ENCODE peak calls at places on chromosomes 7 and 10, in four cellular contexts. One of them, this sample, is unnamed.

GRCh38 chr10:129332476-129332875 is 134.6 kb upstream of the MGMT start:
- DNase-seq in left lung: no peak
- DNase-seq in uterus: no peak
- DNase-seq in GM23248: no peak
- DNase-seq in this sample: peak; percentile 88

GRCh38 chr7:24963218-24963617 is 16.8 kb downstream of the OSBPL3 start:
- DNase-seq in left lung: peak; percentile 76
- DNase-seq in uterus: no peak
- DNase-seq in GM23248: peak; percentile 31
- DNase-seq in this sample: no peak

GRCh38 chr7:73308074-73308664 is 457 bp downstream of the NSUN5 start:
- DNase-seq in left lung: no peak
- DNase-seq in uterus: no peak
- DNase-seq in GM23248: peak; percentile 36
- DNase-seq in this sample: peak; percentile 84

GRCh38 chr7:22109761-22110160 is 164.1 kb upstream of the CDCA7L start:
- DNase-seq in left lung: no peak
- DNase-seq in uterus: no peak
- DNase-seq in GM23248: peak; percentile 52
- DNase-seq in this sample: peak; percentile 56

GRCh38 chr10:20962165-20962564 is 65.1 kb upstream of the NEBL start:
- DNase-seq in left lung: no peak
- DNase-seq in uterus: no peak
- DNase-seq in GM23248: no peak
- DNase-seq in this sample: no peak

GRCh38 chr10:69630651-69631400 is 779 bp downstream of the FAM241B start:
- DNase-seq in left lung: no peak
- DNase-seq in uterus: no peak
- DNase-seq in GM23248: no peak
- DNase-seq in this sample: peak; percentile 73

GRCh38 chr7:132395375-132395774 is 180.9 kb downstream of the PLXNA4 start:
- DNase-seq in left lung: no peak
- DNase-seq in uterus: no peak
- DNase-seq in GM23248: no peak
- DNase-seq in this sample: no peak

GRCh38 chr7:44454348-44454747 is 36.1 kb downstream of the NUDCD3 start:
- DNase-seq in left lung: no peak
- DNase-seq in uterus: no peak
- DNase-seq in GM23248: no peak
- DNase-seq in this sample: no peak

GRCh38 chr7:44077681-44078091 is 4.6 kb downstream of the POLM start:
- DNase-seq in left lung: peak; percentile 8
- DNase-seq in uterus: no peak
- DNase-seq in GM23248: no peak
- DNase-seq in this sample: no peak

GRCh38 chr10:3139135-3139910 is 33.3 kb downstream of the PITRM1 start:
- DNase-seq in left lung: no peak
- DNase-seq in uterus: no peak
- DNase-seq in GM23248: no peak
- DNase-seq in this sample: no peak
- H3K36me3 ChIP-seq in left lung: peaks cover 100% of the 10 kb centered on the region
- H3K36me3 ChIP-seq in uterus: no peaks in the 10 kb centered on the region
- H3K36me3 ChIP-seq in GM23248: peaks cover 79% of the 10 kb centered on the region
- H3K36me3 ChIP-seq in this sample: peaks cover 31% of the 10 kb centered on the region

DNA sequence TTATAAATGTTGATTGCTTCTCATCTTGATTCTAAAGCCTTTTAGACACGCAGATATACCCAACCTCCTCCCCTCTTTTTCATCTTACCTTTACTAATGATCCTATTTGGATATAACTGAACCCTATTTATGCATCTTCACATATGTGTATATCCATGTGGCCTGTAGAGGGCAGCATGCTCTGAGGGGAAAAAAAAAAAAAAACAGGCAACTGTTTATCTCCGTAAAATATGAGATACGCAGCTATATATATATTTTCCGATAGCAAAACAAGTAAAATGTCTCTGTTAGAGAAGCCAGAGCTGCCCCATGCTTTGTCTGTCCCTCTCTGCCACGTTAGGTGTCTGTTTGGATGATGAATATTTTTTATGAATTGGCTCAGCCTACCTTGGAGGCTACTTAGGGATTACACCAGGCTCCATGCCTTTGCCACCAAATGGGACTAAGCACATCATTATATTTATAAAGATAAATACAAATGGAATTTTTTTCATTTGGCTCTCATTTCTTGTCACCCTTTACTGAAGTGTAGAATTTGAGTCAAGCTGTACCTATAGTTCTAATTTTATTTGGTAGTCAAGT is 174.8 kb upstream of the FZD1 start:
- DNase-seq in left lung: no peak
- DNase-seq in uterus: no peak
- DNase-seq in GM23248: peak; percentile 71
- DNase-seq in this sample: no peak
- H3K4me3 ChIP-seq in left lung: no peak overlapping the region
- H3K4me3 ChIP-seq in uterus: no peak overlapping the region
- H3K4me3 ChIP-seq in GM23248: peak overlapping the region; percentile 65
- H3K4me3 ChIP-seq in this sample: no peak overlapping the region

GRCh38 chr10:35606423-35606822 is 1.3 kb downstream of the GJD4 start:
- DNase-seq in left lung: no peak
- DNase-seq in uterus: no peak
- DNase-seq in GM23248: peak; percentile 24
- DNase-seq in this sample: no peak

GRCh38 chr10:35608317-35608672 is 3.2 kb downstream of the GJD4 start:
- DNase-seq in left lung: no peak
- DNase-seq in uterus: no peak
- DNase-seq in GM23248: no peak
- DNase-seq in this sample: peak; percentile 41

GRCh38 chr10:35605191-35605590 is at the start of gene GJD4:
- DNase-seq in left lung: no peak
- DNase-seq in uterus: no peak
- DNase-seq in GM23248: no peak
- DNase-seq in this sample: no peak

GRCh38 chr10:35611750-35612149 is 6.6 kb downstream of the GJD4 start:
- DNase-seq in left lung: no peak
- DNase-seq in uterus: no peak
- DNase-seq in GM23248: no peak
- DNase-seq in this sample: peak; percentile 45

GRCh38 chr10:35607475-35608316 is 2.6 kb downstream of the GJD4 start:
- DNase-seq in left lung: no peak
- DNase-seq in uterus: no peak
- DNase-seq in GM23248: peak; percentile 54
- DNase-seq in this sample: peak; percentile 41
- H3K36me3 ChIP-seq in left lung: no peaks in the 10 kb centered on the region
- H3K36me3 ChIP-seq in uterus: no peaks in the 10 kb centered on the region
- H3K36me3 ChIP-seq in GM23248: no peaks in the 10 kb centered on the region
- H3K36me3 ChIP-seq in this sample: no peaks in the 10 kb centered on the region

GRCh38 chr7:134671670-134672069 is 25.0 kb downstream of the BPGM start:
- DNase-seq in left lung: no peak
- DNase-seq in uterus: no peak
- DNase-seq in GM23248: no peak
- DNase-seq in this sample: no peak

GRCh38 chr7:134667899-134668298 is 21.2 kb downstream of the BPGM start:
- DNase-seq in left lung: no peak
- DNase-seq in uterus: no peak
- DNase-seq in GM23248: no peak
- DNase-seq in this sample: no peak

GRCh38 chr7:134669388-134669787 is 22.7 kb downstream of the BPGM start:
- DNase-seq in left lung: no peak
- DNase-seq in uterus: no peak
- DNase-seq in GM23248: no peak
- DNase-seq in this sample: no peak

GRCh38 chr7:134674424-134674823 is 27.8 kb downstream of the BPGM start:
- DNase-seq in left lung: no peak
- DNase-seq in uterus: no peak
- DNase-seq in GM23248: no peak
- DNase-seq in this sample: no peak

GRCh38 chr7:134669845-134670373 is 23.3 kb downstream of the BPGM start:
- DNase-seq in left lung: no peak
- DNase-seq in uterus: peak; percentile 38
- DNase-seq in GM23248: peak; percentile 85
- DNase-seq in this sample: no peak
- H3K4me3 ChIP-seq in left lung: no peak overlapping the region
- H3K4me3 ChIP-seq in uterus: no peak overlapping the region
- H3K4me3 ChIP-seq in GM23248: peak overlapping the region; percentile 44
- H3K4me3 ChIP-seq in this sample: no peak overlapping the region

DNA sequence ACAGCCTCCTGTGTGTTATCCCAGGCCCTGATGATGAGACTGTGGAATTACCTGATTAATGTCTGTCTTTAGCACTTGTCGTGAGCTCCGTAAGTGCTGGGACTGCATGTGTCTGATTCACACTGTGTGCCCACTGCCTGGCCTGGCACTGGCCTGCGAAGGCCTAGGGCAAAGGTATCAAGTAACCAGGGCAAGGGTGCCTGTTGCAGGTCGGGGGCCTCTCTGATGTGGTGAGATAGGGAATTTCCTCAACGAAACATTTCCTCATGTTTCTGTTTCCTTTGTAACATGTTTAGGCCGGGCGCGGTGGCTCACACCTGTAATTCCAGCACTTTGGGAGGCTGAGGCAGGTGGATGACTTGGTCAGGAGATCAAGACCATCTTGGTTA is 50.4 kb downstream of the LHPP start:
- DNase-seq in left lung: no peak
- DNase-seq in uterus: no peak
- DNase-seq in GM23248: no peak
- DNase-seq in this sample: no peak
- H3K36me3 ChIP-seq in left lung: no peaks in the 10 kb centered on the region
- H3K36me3 ChIP-seq in uterus: no peaks in the 10 kb centered on the region
- H3K36me3 ChIP-seq in GM23248: no peaks in the 10 kb centered on the region
- H3K36me3 ChIP-seq in this sample: no peaks in the 10 kb centered on the region

GRCh38 chr7:135597181-135597925 is 39.6 kb downstream of the NUP205 start:
- DNase-seq in left lung: no peak
- DNase-seq in uterus: no peak
- DNase-seq in GM23248: peak; percentile 71
- DNase-seq in this sample: no peak

GRCh38 chr7:135597926-135598305 is 40.2 kb downstream of the NUP205 start:
- DNase-seq in left lung: no peak
- DNase-seq in uterus: no peak
- DNase-seq in GM23248: peak; percentile 58
- DNase-seq in this sample: no peak

GRCh38 chr7:135601182-135601581 is 43.5 kb downstream of the NUP205 start:
- DNase-seq in left lung: no peak
- DNase-seq in uterus: no peak
- DNase-seq in GM23248: peak; percentile 32
- DNase-seq in this sample: no peak

GRCh38 chr7:135599471-135599870 is 41.8 kb downstream of the NUP205 start:
- DNase-seq in left lung: no peak
- DNase-seq in uterus: no peak
- DNase-seq in GM23248: no peak
- DNase-seq in this sample: no peak

DNA sequence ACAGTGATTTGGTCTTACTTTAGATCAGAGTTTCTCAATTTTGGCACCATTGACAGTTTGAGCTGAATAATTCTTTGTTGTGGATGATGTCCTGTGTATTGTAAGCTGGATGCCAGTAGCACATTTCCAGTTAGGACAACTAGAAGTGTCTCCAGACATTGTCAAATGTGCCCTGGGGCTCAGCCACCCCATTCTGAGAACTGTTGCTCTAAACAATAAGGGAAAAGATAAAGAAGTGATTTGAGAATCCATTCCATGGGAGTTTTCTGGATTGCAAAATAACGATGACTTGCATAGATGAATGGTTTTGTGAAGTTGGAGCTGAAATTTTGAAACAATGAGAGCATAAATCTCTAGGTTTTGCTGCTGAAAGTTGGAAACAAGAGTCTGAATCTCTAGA is 44.6 kb downstream of the NUP205 start:
- DNase-seq in left lung: no peak
- DNase-seq in uterus: no peak
- DNase-seq in GM23248: peak; percentile 34
- DNase-seq in this sample: no peak
- H3K4me3 ChIP-seq in left lung: no peak overlapping the region
- H3K4me3 ChIP-seq in uterus: no peak overlapping the region
- H3K4me3 ChIP-seq in GM23248: no peak overlapping the region
- H3K4me3 ChIP-seq in this sample: no peak overlapping the region

DNA sequence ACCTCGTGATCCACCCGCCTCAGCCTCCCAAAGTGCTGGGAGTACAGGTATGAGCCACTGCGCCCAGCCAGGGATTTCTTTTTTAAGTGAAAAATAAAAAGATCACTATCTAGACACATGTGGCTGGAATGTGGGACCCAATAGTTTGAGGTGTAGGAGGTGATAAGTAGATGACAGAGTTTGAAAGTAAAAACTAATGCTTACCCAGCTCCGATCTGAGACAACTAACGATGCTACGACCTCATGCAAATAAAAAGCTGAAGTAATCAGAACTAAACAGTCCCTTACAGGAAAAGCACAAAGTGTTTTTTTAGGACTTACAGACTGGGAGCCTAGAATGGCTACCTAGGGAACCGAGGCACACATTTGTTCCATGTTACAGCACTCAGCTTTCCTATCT is 23.0 kb downstream of the PCGF6 start:
- DNase-seq in left lung: no peak
- DNase-seq in uterus: no peak
- DNase-seq in GM23248: no peak
- DNase-seq in this sample: no peak
- H3K36me3 ChIP-seq in left lung: peaks cover 89% of the 10 kb centered on the region
- H3K36me3 ChIP-seq in uterus: no peaks in the 10 kb centered on the region
- H3K36me3 ChIP-seq in GM23248: peaks cover 42% of the 10 kb centered on the region
- H3K36me3 ChIP-seq in this sample: peaks cover 8% of the 10 kb centered on the region

GRCh38 chr10:11045995-11046394 is 28.3 kb downstream of the CELF2 start:
- DNase-seq in left lung: no peak
- DNase-seq in uterus: no peak
- DNase-seq in GM23248: peak; percentile 21
- DNase-seq in this sample: no peak

GRCh38 chr10:11043039-11043438 is 25.4 kb downstream of the CELF2 start:
- DNase-seq in left lung: no peak
- DNase-seq in uterus: no peak
- DNase-seq in GM23248: no peak
- DNase-seq in this sample: no peak

GRCh38 chr10:11043446-11044127 is 25.9 kb downstream of the CELF2 start:
- DNase-seq in left lung: no peak
- DNase-seq in uterus: no peak
- DNase-seq in GM23248: no peak
- DNase-seq in this sample: no peak

GRCh38 chr10:11046766-11047165 is 29.1 kb downstream of the CELF2 start:
- DNase-seq in left lung: no peak
- DNase-seq in uterus: no peak
- DNase-seq in GM23248: peak; percentile 39
- DNase-seq in this sample: no peak

GRCh38 chr10:11045487-11045886 is 27.8 kb downstream of the CELF2 start:
- DNase-seq in left lung: no peak
- DNase-seq in uterus: no peak
- DNase-seq in GM23248: no peak
- DNase-seq in this sample: no peak
- H3K4me3 ChIP-seq in left lung: no peak overlapping the region
- H3K4me3 ChIP-seq in uterus: no peak overlapping the region
- H3K4me3 ChIP-seq in GM23248: peak overlapping the region; percentile 3
- H3K4me3 ChIP-seq in this sample: no peak overlapping the region

This sample was measured in H7.